ENCODE peak calls at places on chromosomes 3 and 15, in nine cellular contexts. V is GM13977; A is NCI-H1092 treated with DMSO at 0.1 percent for 48 hours; Z is activated naive CD8-positive, alpha-beta T cell treated with anti-CD3 and anti-CD28 coated beads for 36 hours; I is activated CD8-positive, alpha-beta memory T cell treated with anti-CD3 and anti-CD28 coated beads for 4 hours; N is iPS DF 6.9; S is HEK293T; J is left colon; H is cardiac fibroblast. Y is an unnamed sample.

GRCh38 chr15:66215811-66216210 is 37.7 kb downstream of the MEGF11 start:
- DNase-seq in V (no peak), A (no peak), Z (no peak), I (no peak), N (no peak), S (no peak), J (no peak), H (no peak), Y (no peak)

GRCh38 chr3:49867871-49868321 is 1.8 kb downstream of the CAMKV start:
- DNase-seq in V (no peak), A (no peak), Z (peak), I (no peak), N (peak), S (no peak), J (no peak), H (peak), Y (peak)

GRCh38 chr15:82978438-82978837 is 7.6 kb upstream of the RAMAC start:
- DNase-seq in V (no peak), A (no peak), Z (no peak), I (no peak), N (no peak), S (no peak), J (no peak), H (no peak), Y (no peak)

GRCh38 chr3:18066899-18067582 is 324.6 kb upstream of the TBC1D5 start:
- DNase-seq in V (no peak), A (no peak), Z (no peak), I (no peak), N (no peak), S (no peak), J (no peak), H (no peak), Y (no peak)

GRCh38 chr3:97102641-97103040 is 288.2 kb downstream of the EPHA6 start:
- DNase-seq in V (no peak), A (no peak), Z (no peak), I (no peak), N (no peak), S (no peak), J (no peak), H (no peak), Y (no peak)

GRCh38 chr15:84821501-84822021 is 4.4 kb downstream of the ALPK3 start:
- DNase-seq in V (no peak), A (no peak), Z (no peak), I (no peak), N (no peak), S (no peak), J (no peak), H (peak), Y (no peak)

GRCh38 chr15:29792426-29793159 is 29.7 kb downstream of the TJP1 start:
- DNase-seq in V (no peak), A (no peak), Z (no peak), I (no peak), N (no peak), S (no peak), J (no peak), H (no peak), Y (no peak)

GRCh38 chr3:71226565-71227281 is 356.8 kb downstream of the FOXP1 start:
- DNase-seq in V (peak), A (no peak), Z (peak), I (peak), N (no peak), S (no peak), J (no peak), H (no peak), Y (peak)

GRCh38 chr15:43511012-43511885 is 6.2 kb upstream of the MAP1A start:
- DNase-seq in V (no peak), A (peak), Z (no peak), I (no peak), N (no peak), S (no peak), J (peak), H (no peak), Y (no peak)

GRCh38 chr3:58008140-58009025 is at the start of gene FLNB:
- DNase-seq in V (peak), A (peak), Z (peak), I (peak), N (no peak), S (peak), J (peak), H (peak), Y (peak)

GRCh38 chr15:95284933-95285401 is 1045.5 kb upstream of the NR2F2 start:
- DNase-seq in V (no peak), A (no peak), Z (peak), I (no peak), N (no peak), S (no peak), J (no peak), H (peak), Y (no peak)

GRCh38 chr3:152185941-152186630 is 82.6 kb upstream of the MBNL1 start:
- DNase-seq in V (no peak), A (no peak), Z (no peak), I (no peak), N (no peak), S (no peak), J (no peak), H (no peak), Y (no peak)

GRCh38 chr15:50911001-50911400 is 2.5 kb downstream of the AP4E1 start:
- DNase-seq in V (no peak), A (no peak), Z (no peak), I (no peak), N (no peak), S (no peak), J (no peak), H (peak), Y (no peak)

Y was measured in GM10248.